ENCODE peak calls at places on chromosomes 16 and 17, in six cellular contexts. B, E, L, M, O and G are unnamed samples.
A peak's percentile ranks its signal among the peaks of the same experiment; 100 is the strongest.

GRCh38 chr17:48198950-48199541 is 91.5 kb downstream of the SNX11 start:
- DNase-seq in O (no peak), L (no peak), E (no peak), B (no peak), M (no peak), G (no peak)

GRCh38 chr16:73028721-73029361 is 19.1 kb downstream of the ZFHX3 start:
- DNase-seq in M (no peak), O (no peak), L (no peak), E (no peak), B (no peak), G (no peak)

GRCh38 chr16:24685539-24686432 is 43.7 kb upstream of the TNRC6A start:
- DNase-seq in M (no peak), L (no peak), E (peak; percentile 53), O (peak; percentile 67), B (peak; percentile 41), G (peak; percentile 90)

GRCh38 chr17:7677388-7678067 is 9.8 kb downstream of the TP53 start:
- DNase-seq in L (no peak), E (no peak), O (no peak), M (no peak), B (no peak), G (no peak)

GRCh38 chr16:49455991-49456745 is 82.6 kb downstream of the C16orf78 start:
- DNase-seq in E (no peak), O (no peak), M (no peak), L (no peak), B (no peak), G (no peak)

GRCh38 chr16:48014349-48015135 is 141.3 kb downstream of the ABCC12 start:
- DNase-seq in O (no peak), L (no peak), E (no peak), B (no peak), M (no peak), G (no peak)

GRCh38 chr17:9036336-9036735 is 15.0 kb downstream of the NTN1 start:
- DNase-seq in E (no peak), L (no peak), B (no peak), O (no peak), M (no peak), G (no peak)

GRCh38 chr16:21159281-21159951 is 942 bp downstream of the LDAF1 start:
- DNase-seq in O (peak; percentile 32), M (peak; percentile 84), E (peak; percentile 38), L (peak; percentile 72), B (peak; percentile 10), G (no peak)

GRCh38 chr16:2467301-2468141 is 3.6 kb upstream of the NTN3 start:
- DNase-seq in B (peak; percentile 66), O (peak; percentile 75), E (peak; percentile 80), M (peak; percentile 91), L (no peak), G (peak; percentile 87)

GRCh38 chr16:65576631-65577030 is 454.8 kb upstream of the CDH11 start:
- DNase-seq in B (no peak), E (no peak), O (no peak), M (peak; percentile 20), L (no peak), G (no peak)

GRCh38 chr16:65576139-65576538 is 454.3 kb upstream of the CDH11 start:
- DNase-seq in M (no peak), E (no peak), L (no peak), O (no peak), B (no peak), G (no peak)

GRCh38 chr16:65570261-65570660 is 448.4 kb upstream of the CDH11 start:
- DNase-seq in L (no peak), M (no peak), E (no peak), B (no peak), O (no peak), G (no peak)

GRCh38 chr16:65574311-65574966 is 452.6 kb upstream of the CDH11 start:
- DNase-seq in O (no peak), E (no peak), B (no peak), L (no peak), M (no peak), G (no peak)

GRCh38 chr16:65572156-65572555 is 450.3 kb upstream of the CDH11 start:
- DNase-seq in O (no peak), E (no peak), B (no peak), M (no peak), L (no peak), G (no peak)
- TF ChIP-seq CTCF in O (no peak), E (no peak), B (no peak), M (no peak), L (no peak), G (no peak)

GRCh38 chr16:89052824-89053724 is 40.6 kb upstream of the ACSF3 start:
- DNase-seq in M (peak; percentile 72), B (no peak), L (no peak), E (no peak), O (no peak), G (no peak)
- H3K4me1 ChIP-seq in M (no peaks in the 10 kb centered on the region), B (no peaks in the 10 kb centered on the region), L (no peaks in the 10 kb centered on the region), E (no peaks in the 10 kb centered on the region), O (no peaks in the 10 kb centered on the region), G (no peaks in the 10 kb centered on the region)

DNA sequence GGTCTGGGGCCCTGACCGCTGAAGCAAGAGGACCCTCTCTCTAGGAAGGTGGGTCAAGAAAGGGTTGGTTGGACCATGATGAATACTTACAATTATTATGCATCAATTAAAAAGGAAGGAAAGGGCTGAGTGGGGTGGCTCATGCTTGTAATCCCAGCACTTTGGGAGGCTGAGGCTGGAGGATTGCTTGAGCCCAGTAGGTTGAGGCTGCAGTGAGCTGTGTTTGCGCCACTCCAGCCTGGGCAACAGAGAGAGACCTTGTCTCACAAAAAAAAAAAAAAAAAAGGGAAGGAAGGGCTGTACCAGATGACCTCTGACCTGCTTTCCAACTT is 393 bp upstream of the GFAP start:
- DNase-seq in E (no peak), L (no peak), M (no peak), B (no peak), O (no peak), G (no peak)
- H3K9me3 ChIP-seq in E (no peaks in the 10 kb centered on the region), L (no peaks in the 10 kb centered on the region), M (no peaks in the 10 kb centered on the region), B (no peaks in the 10 kb centered on the region), O (no peaks in the 10 kb centered on the region), G (no peaks in the 10 kb centered on the region)

GRCh38 chr17:79818026-79818758 is 21.0 kb downstream of the CBX4 start:
- DNase-seq in B (no peak), M (peak; percentile 30), O (no peak), L (no peak), E (no peak), G (no peak)

GRCh38 chr17:79820959-79821330 is 18.3 kb downstream of the CBX4 start:
- DNase-seq in E (no peak), O (no peak), L (no peak), M (no peak), B (no peak), G (no peak)

GRCh38 chr17:79819085-79819484 is 20.2 kb downstream of the CBX4 start:
- DNase-seq in E (no peak), M (peak; percentile 19), O (no peak), L (no peak), B (no peak), G (no peak)

GRCh38 chr17:79821331-79822095 is 17.7 kb downstream of the CBX4 start:
- DNase-seq in E (no peak), L (no peak), B (no peak), M (peak; percentile 45), O (no peak), G (no peak)

GRCh38 chr17:79819534-79820276 is 19.5 kb downstream of the CBX4 start:
- DNase-seq in B (no peak), M (no peak), E (no peak), O (no peak), L (no peak), G (no peak)
- TF ChIP-seq CTCF in B (no peak), M (no peak), E (no peak), O (no peak), L (no peak), G (no peak)

GRCh38 chr17:78992542-78993212 is 13.0 kb upstream of the LGALS3BP start:
- DNase-seq in M (no peak), B (no peak), O (no peak), L (no peak), E (no peak), G (no peak)
- H3K4me1 ChIP-seq in M (peaks cover 33% of the 10 kb centered on the region), B (no peaks in the 10 kb centered on the region), O (peaks cover 11% of the 10 kb centered on the region), L (no peaks in the 10 kb centered on the region), E (peaks cover 45% of the 10 kb centered on the region), G (no peaks in the 10 kb centered on the region)

DNA sequence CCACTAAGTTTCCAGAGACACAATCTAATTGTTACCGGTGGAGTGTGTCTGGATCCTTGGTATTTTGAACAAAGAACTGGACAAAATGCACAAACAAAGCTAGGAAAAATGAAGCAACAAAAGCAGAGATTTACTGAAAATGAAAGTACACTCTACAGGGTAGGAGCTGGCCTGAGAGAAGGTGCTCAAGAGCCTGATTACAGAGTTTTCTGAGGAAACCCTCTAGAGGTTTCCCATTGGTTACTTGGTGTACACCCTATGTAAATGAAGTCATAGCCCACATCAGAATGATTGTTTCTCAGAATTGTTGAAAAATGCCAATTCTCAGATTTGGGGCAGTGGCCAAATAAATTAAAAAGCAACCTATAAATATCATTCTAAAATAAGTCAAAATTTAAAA is 436.4 kb downstream of the KCNJ18 start:
- DNase-seq in M (no peak), L (no peak), O (no peak), B (no peak), E (no peak), G (no peak)
- H3K9me3 ChIP-seq in M (peaks cover 4% of the 10 kb centered on the region), L (no peaks in the 10 kb centered on the region), O (no peaks in the 10 kb centered on the region), B (no peaks in the 10 kb centered on the region), E (peaks cover 14% of the 10 kb centered on the region), G (no peaks in the 10 kb centered on the region)